ENCODE peak calls at places on chromosome 15, in nine cellular contexts. One of them, this sample, is unnamed. For H3K4me1, the result is how much of the 10 kb centered on the place peaks cover.

GRCh38 chr15:61086001-61086400 is 143.1 kb downstream of the RORA start:
- DNase-seq in neuronal stem cell: no peak
- DNase-seq in tibial artery: no peak
- DNase-seq in cardiac muscle cell: no peak
- DNase-seq in aorta: no peak
- DNase-seq in right cardiac atrium: no peak
- DNase-seq in psoas muscle: no peak
- DNase-seq in HepG2: no peak
- DNase-seq in neural progenitor cell: no peak
- DNase-seq in this sample: no peak

GRCh38 chr15:31887246-31887645 is 143.1 kb upstream of the CHRNA7 start:
- DNase-seq in neuronal stem cell: no peak
- DNase-seq in tibial artery: no peak
- DNase-seq in cardiac muscle cell: no peak
- DNase-seq in aorta: no peak
- DNase-seq in right cardiac atrium: no peak
- DNase-seq in psoas muscle: no peak
- DNase-seq in HepG2: no peak
- DNase-seq in neural progenitor cell: peak
- DNase-seq in this sample: no peak

GRCh38 chr15:82918607-82919230 is 33.8 kb downstream of the HOMER2 start:
- DNase-seq in neuronal stem cell: no peak
- DNase-seq in tibial artery: no peak
- DNase-seq in cardiac muscle cell: no peak
- DNase-seq in aorta: no peak
- DNase-seq in right cardiac atrium: no peak
- DNase-seq in psoas muscle: no peak
- DNase-seq in HepG2: no peak
- DNase-seq in neural progenitor cell: no peak
- DNase-seq in this sample: no peak

GRCh38 chr15:76501726-76502125 is 165.2 kb downstream of the ISL2 start:
- DNase-seq in neuronal stem cell: no peak
- DNase-seq in tibial artery: no peak
- DNase-seq in cardiac muscle cell: no peak
- DNase-seq in aorta: no peak
- DNase-seq in right cardiac atrium: no peak
- DNase-seq in psoas muscle: no peak
- DNase-seq in HepG2: no peak
- DNase-seq in neural progenitor cell: no peak
- DNase-seq in this sample: no peak

GRCh38 chr15:85116925-85117646 is 135.4 kb downstream of the PDE8A start:
- DNase-seq in neuronal stem cell: no peak
- DNase-seq in tibial artery: no peak
- DNase-seq in cardiac muscle cell: no peak
- DNase-seq in aorta: no peak
- DNase-seq in right cardiac atrium: no peak
- DNase-seq in psoas muscle: no peak
- DNase-seq in HepG2: no peak
- DNase-seq in neural progenitor cell: no peak
- DNase-seq in this sample: no peak

GRCh38 chr15:90868261-90868689 is at the start of gene FURIN:
- DNase-seq in neuronal stem cell: no peak
- DNase-seq in tibial artery: no peak
- DNase-seq in cardiac muscle cell: no peak
- DNase-seq in aorta: no peak
- DNase-seq in right cardiac atrium: no peak
- DNase-seq in psoas muscle: no peak
- DNase-seq in HepG2: no peak
- DNase-seq in neural progenitor cell: no peak
- DNase-seq in this sample: no peak

GRCh38 chr15:48360841-48361240 is 29.6 kb downstream of the DUT start:
- DNase-seq in neuronal stem cell: no peak
- DNase-seq in tibial artery: no peak
- DNase-seq in cardiac muscle cell: peak
- DNase-seq in aorta: no peak
- DNase-seq in right cardiac atrium: no peak
- DNase-seq in psoas muscle: no peak
- DNase-seq in HepG2: no peak
- DNase-seq in neural progenitor cell: no peak
- DNase-seq in this sample: no peak

GRCh38 chr15:91193059-91193715 is 93.1 kb downstream of the SV2B start:
- DNase-seq in neuronal stem cell: no peak
- DNase-seq in tibial artery: no peak
- DNase-seq in cardiac muscle cell: no peak
- DNase-seq in aorta: no peak
- DNase-seq in right cardiac atrium: no peak
- DNase-seq in psoas muscle: no peak
- DNase-seq in HepG2: no peak
- DNase-seq in neural progenitor cell: no peak
- DNase-seq in this sample: no peak

GRCh38 chr15:101035611-101036010 is 116.5 kb downstream of the LRRK1 start:
- DNase-seq in neuronal stem cell: no peak
- DNase-seq in tibial artery: no peak
- DNase-seq in cardiac muscle cell: no peak
- DNase-seq in aorta: no peak
- DNase-seq in right cardiac atrium: no peak
- DNase-seq in psoas muscle: no peak
- DNase-seq in HepG2: no peak
- DNase-seq in neural progenitor cell: no peak
- DNase-seq in this sample: no peak

GRCh38 chr15:27222479-27222878 is 251.5 kb downstream of the GABRG3 start:
- DNase-seq in neuronal stem cell: no peak
- DNase-seq in tibial artery: no peak
- DNase-seq in cardiac muscle cell: peak
- DNase-seq in aorta: no peak
- DNase-seq in right cardiac atrium: no peak
- DNase-seq in psoas muscle: no peak
- DNase-seq in HepG2: no peak
- DNase-seq in neural progenitor cell: no peak
- DNase-seq in this sample: no peak

GRCh38 chr15:51561271-51561670 is 61.3 kb downstream of the DMXL2 start:
- DNase-seq in neuronal stem cell: no peak
- DNase-seq in tibial artery: no peak
- DNase-seq in cardiac muscle cell: no peak
- DNase-seq in aorta: no peak
- DNase-seq in right cardiac atrium: no peak
- DNase-seq in psoas muscle: no peak
- DNase-seq in HepG2: no peak
- DNase-seq in neural progenitor cell: peak
- DNase-seq in this sample: no peak
- H3K27ac ChIP-seq in neuronal stem cell: no peak
- H3K27ac ChIP-seq in tibial artery: no peak
- H3K27ac ChIP-seq in cardiac muscle cell: no peak
- H3K27ac ChIP-seq in aorta: no peak
- H3K27ac ChIP-seq in right cardiac atrium: no peak
- H3K27ac ChIP-seq in psoas muscle: no peak
- H3K27ac ChIP-seq in HepG2: no peak
- H3K27ac ChIP-seq in neural progenitor cell: no peak
- H3K27ac ChIP-seq in this sample: no peak

GRCh38 chr15:89067751-89068150 is 20.5 kb upstream of the ABHD2 start:
- DNase-seq in neuronal stem cell: no peak
- DNase-seq in tibial artery: no peak
- DNase-seq in cardiac muscle cell: no peak
- DNase-seq in aorta: no peak
- DNase-seq in right cardiac atrium: no peak
- DNase-seq in psoas muscle: no peak
- DNase-seq in HepG2: no peak
- DNase-seq in neural progenitor cell: no peak
- DNase-seq in this sample: no peak
- H3K4me3 ChIP-seq in neuronal stem cell: no peak
- H3K4me3 ChIP-seq in tibial artery: no peak
- H3K4me3 ChIP-seq in cardiac muscle cell: no peak
- H3K4me3 ChIP-seq in aorta: no peak
- H3K4me3 ChIP-seq in right cardiac atrium: no peak
- H3K4me3 ChIP-seq in psoas muscle: no peak
- H3K4me3 ChIP-seq in HepG2: no peak
- H3K4me3 ChIP-seq in neural progenitor cell: no peak
- H3K4me3 ChIP-seq in this sample: no peak

DNA sequence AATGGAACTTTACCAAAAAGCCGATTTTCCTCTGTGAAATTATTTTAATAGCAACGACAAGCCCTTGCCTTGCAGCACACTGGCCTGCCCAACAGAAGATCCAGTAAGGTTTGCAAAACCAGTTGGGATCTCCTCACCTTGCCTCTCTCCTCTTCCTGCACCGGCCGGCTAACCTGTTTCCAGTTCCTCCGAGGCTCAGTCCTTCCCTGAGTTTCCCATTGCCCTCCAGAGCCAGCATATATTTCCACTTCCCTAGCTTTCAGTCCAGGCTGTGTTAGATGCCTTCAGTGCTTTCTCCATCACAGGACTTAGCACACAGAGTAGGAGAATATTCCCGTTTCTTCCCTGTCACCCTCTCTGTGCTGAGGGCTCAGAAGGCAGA is 60.3 kb downstream of the NOX5 start:
- DNase-seq in neuronal stem cell: no peak
- DNase-seq in tibial artery: no peak
- DNase-seq in cardiac muscle cell: peak
- DNase-seq in aorta: no peak
- DNase-seq in right cardiac atrium: no peak
- DNase-seq in psoas muscle: no peak
- DNase-seq in HepG2: no peak
- DNase-seq in neural progenitor cell: peak
- DNase-seq in this sample: no peak
- H3K4me1 ChIP-seq in neuronal stem cell: under half
- H3K4me1 ChIP-seq in tibial artery: under half
- H3K4me1 ChIP-seq in cardiac muscle cell: under half
- H3K4me1 ChIP-seq in aorta: under half
- H3K4me1 ChIP-seq in right cardiac atrium: under half
- H3K4me1 ChIP-seq in psoas muscle: under half
- H3K4me1 ChIP-seq in HepG2: under half
- H3K4me1 ChIP-seq in neural progenitor cell: under half
- H3K4me1 ChIP-seq in this sample: under half

GRCh38 chr15:95016511-95017219 is 785.3 kb downstream of the MCTP2 start:
- DNase-seq in neuronal stem cell: no peak
- DNase-seq in tibial artery: no peak
- DNase-seq in cardiac muscle cell: no peak
- DNase-seq in aorta: no peak
- DNase-seq in right cardiac atrium: no peak
- DNase-seq in psoas muscle: no peak
- DNase-seq in HepG2: no peak
- DNase-seq in neural progenitor cell: no peak
- DNase-seq in this sample: no peak

GRCh38 chr15:95021816-95022215 is 790.5 kb downstream of the MCTP2 start:
- DNase-seq in neuronal stem cell: no peak
- DNase-seq in tibial artery: no peak
- DNase-seq in cardiac muscle cell: no peak
- DNase-seq in aorta: no peak
- DNase-seq in right cardiac atrium: no peak
- DNase-seq in psoas muscle: no peak
- DNase-seq in HepG2: no peak
- DNase-seq in neural progenitor cell: no peak
- DNase-seq in this sample: no peak

GRCh38 chr15:95017950-95018349 is 786.6 kb downstream of the MCTP2 start:
- DNase-seq in neuronal stem cell: no peak
- DNase-seq in tibial artery: peak
- DNase-seq in cardiac muscle cell: peak
- DNase-seq in aorta: peak
- DNase-seq in right cardiac atrium: peak
- DNase-seq in psoas muscle: peak
- DNase-seq in HepG2: no peak
- DNase-seq in neural progenitor cell: no peak
- DNase-seq in this sample: peak

GRCh38 chr15:95019907-95020306 is 788.5 kb downstream of the MCTP2 start:
- DNase-seq in neuronal stem cell: no peak
- DNase-seq in tibial artery: no peak
- DNase-seq in cardiac muscle cell: no peak
- DNase-seq in aorta: no peak
- DNase-seq in right cardiac atrium: no peak
- DNase-seq in psoas muscle: no peak
- DNase-seq in HepG2: no peak
- DNase-seq in neural progenitor cell: no peak
- DNase-seq in this sample: no peak

DNA sequence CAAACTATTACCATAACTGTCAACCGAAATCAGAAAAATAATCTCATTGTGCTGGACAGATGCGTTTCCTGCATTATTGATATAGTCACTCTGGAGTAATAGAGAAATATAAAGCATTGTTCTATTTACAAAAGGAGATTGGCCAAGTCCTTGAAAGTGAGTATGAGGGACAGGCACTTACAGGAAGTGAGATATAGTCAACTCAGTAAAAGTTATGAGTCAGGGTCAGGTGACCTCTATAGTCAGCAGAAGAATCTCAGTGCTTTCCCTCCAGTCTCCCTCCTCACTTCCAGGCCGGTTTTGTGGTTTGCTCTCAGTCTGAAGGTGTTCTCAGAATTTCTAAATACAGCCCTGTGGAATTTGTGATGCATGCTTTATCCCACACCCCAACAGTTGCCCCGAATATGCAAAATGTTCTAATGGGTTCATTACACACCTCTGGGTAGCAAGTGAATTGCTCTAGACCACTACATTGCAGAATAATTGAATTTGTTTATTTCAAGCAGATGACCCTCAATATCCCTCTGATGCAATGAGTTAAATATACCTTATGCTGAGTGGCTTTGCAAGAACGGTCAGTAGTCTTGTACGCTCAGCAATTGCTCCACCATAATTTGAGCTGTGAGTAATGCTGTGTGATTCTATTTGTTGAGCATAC is 787.7 kb downstream of the MCTP2 start:
- DNase-seq in neuronal stem cell: no peak
- DNase-seq in tibial artery: no peak
- DNase-seq in cardiac muscle cell: peak
- DNase-seq in aorta: no peak
- DNase-seq in right cardiac atrium: no peak
- DNase-seq in psoas muscle: no peak
- DNase-seq in HepG2: no peak
- DNase-seq in neural progenitor cell: no peak
- DNase-seq in this sample: no peak
- H3K27ac ChIP-seq in neuronal stem cell: no peak
- H3K27ac ChIP-seq in tibial artery: no peak
- H3K27ac ChIP-seq in cardiac muscle cell: no peak
- H3K27ac ChIP-seq in aorta: no peak
- H3K27ac ChIP-seq in right cardiac atrium: peak
- H3K27ac ChIP-seq in psoas muscle: no peak
- H3K27ac ChIP-seq in HepG2: no peak
- H3K27ac ChIP-seq in neural progenitor cell: no peak
- H3K27ac ChIP-seq in this sample: no peak

This sample was measured in lower lobe of right lung.